ENCODE peak calls at places on chromosomes 4 and X, in four cellular contexts. K, Y, F and N are unnamed samples.

GRCh38 chrX:120749141-120749846 is 119.4 kb upstream of the C1GALT1C1 start:
- DNase-seq in K (no peak), Y (no peak), F (no peak), N (no peak)

GRCh38 chr4:81564025-81564424 is 92.3 kb upstream of the RASGEF1B start:
- DNase-seq in K (no peak), Y (no peak), F (no peak), N (no peak)

GRCh38 chr4:6925357-6925836 is 15.8 kb downstream of the TBC1D14 start:
- DNase-seq in K (no peak), Y (no peak), F (no peak), N (no peak)

GRCh38 chrX:65407157-65407626 is 127.4 kb downstream of the LAS1L start:
- DNase-seq in K (no peak), Y (no peak), F (no peak), N (no peak)

GRCh38 chrX:37910186-37910585 is 62.8 kb upstream of the DYNLT3 start:
- DNase-seq in K (no peak), Y (no peak), F (no peak), N (no peak)

GRCh38 chr4:170476351-170476750 is 386.6 kb upstream of the AADAT start:
- DNase-seq in K (no peak), Y (no peak), F (peak), N (no peak)

GRCh38 chr4:148110169-148110568 is 332.0 kb downstream of the NR3C2 start:
- DNase-seq in K (no peak), Y (no peak), F (no peak), N (no peak)

GRCh38 chr4:78650106-78651021 is 98.8 kb downstream of the ANXA3 start:
- DNase-seq in K (peak), Y (no peak), F (peak), N (no peak)

GRCh38 chr4:118811832-118812231 is 24.1 kb downstream of the SEC24D start:
- DNase-seq in K (no peak), Y (no peak), F (no peak), N (no peak)

GRCh38 chr4:177194906-177195305 is 114.8 kb upstream of the NEIL3 start:
- DNase-seq in K (no peak), Y (no peak), F (no peak), N (no peak)

GRCh38 chr4:38488891-38489861 is 174.8 kb upstream of the KLF3 start:
- DNase-seq in K (no peak), Y (no peak), F (peak), N (peak)

GRCh38 chrX:5113128-5113527 is 1115.5 kb downstream of the NLGN4X start:
- DNase-seq in K (peak), Y (no peak), F (peak), N (peak)

GRCh38 chrX:153634236-153634635 is 12.8 kb upstream of the DUSP9 start:
- DNase-seq in K (no peak), Y (no peak), F (no peak), N (no peak)

GRCh38 chr4:36165256-36166005 is 78.9 kb downstream of the ARAP2 start:
- DNase-seq in K (peak), Y (no peak), F (peak), N (peak)

GRCh38 chr4:154491341-154491679 is 289 bp downstream of the DCHS2 start:
- DNase-seq in K (peak), Y (no peak), F (peak), N (no peak)

GRCh38 chr4:183722738-183723560 is 63.9 kb downstream of the TRAPPC11 start:
- DNase-seq in K (peak), Y (no peak), F (peak), N (no peak)

DNA sequence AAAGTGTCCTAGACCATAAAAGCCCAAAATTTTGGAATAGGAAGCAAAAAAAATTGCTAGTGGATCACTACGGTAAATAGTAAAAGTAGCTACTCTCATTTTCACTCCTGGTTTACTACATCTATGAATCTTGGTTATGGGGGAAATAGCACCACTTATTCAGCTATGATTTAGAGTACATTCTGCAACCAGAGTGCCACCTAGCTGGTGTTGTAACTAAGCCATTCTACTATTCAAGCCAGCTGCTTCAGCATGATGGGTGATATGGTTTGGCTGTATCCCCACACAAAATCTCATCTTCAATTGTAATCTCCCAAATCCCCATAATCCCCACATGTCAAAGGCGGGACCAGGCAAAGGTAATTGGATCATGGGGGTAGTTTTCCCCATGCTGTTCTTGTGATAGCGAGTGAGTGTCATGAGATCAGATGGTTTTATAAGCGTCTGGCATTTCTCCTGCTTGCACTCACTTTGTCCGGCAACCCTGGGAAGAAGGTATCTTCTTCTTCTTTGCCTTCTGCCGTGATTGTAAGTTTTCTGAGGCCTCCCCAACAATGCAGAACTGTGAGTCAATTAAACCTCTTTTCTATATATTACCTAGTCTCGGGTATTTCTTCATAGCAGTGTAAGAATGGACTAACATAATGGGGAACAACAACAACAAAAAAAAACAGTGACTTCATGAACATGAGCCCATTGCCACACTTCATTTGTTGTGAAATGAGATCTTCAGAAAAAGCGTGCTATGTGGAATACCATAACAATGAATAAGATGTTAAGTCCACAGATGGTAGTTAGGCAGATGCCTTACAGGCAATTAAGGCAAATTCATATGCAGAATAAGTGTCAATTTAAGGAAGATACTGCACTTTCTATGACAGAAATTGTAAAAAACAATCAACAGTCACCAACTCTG is 280.1 kb downstream of the PABPC4L start:
- DNase-seq in K (no peak), Y (no peak), F (peak), N (no peak)
- TF ChIP-seq CTCF in K (no peak), Y (peak), F (peak), N (peak)

GRCh38 chrX:68834371-68835103 is 5.7 kb downstream of the EFNB1 start:
- DNase-seq in K (no peak), Y (no peak), F (no peak), N (no peak)
- H3K4me3 ChIP-seq in K (no peak), Y (no peak), F (no peak), N (no peak)

DNA sequence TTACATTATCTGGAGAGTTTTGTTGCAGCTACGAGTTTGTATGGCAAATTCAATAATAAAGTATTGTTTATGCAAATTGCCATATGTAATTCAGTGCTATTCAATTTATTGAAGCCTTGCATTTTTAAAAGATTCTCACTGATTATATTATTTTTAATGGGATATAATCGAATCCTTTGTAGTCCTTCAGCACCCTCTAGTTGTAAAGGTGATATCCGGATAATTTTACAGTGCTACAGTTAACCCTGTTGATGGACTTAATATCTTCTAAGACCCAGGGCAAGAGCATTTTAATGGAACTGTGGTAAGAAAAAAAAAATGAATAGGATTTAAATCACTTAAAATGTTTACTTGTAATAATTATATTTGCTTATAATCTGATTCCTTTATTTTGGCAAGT is 48.5 kb upstream of the GRIA2 start:
- DNase-seq in K (peak), Y (peak), F (peak), N (no peak)
- TF ChIP-seq CTCF in K (no peak), Y (no peak), F (peak), N (peak)

GRCh38 chrX:49901068-49901467 is 21.3 kb upstream of the CLCN5 start:
- DNase-seq in K (no peak), Y (no peak), F (no peak), N (no peak)
- H3K4me3 ChIP-seq in K (no peak), Y (no peak), F (no peak), N (no peak)

DNA sequence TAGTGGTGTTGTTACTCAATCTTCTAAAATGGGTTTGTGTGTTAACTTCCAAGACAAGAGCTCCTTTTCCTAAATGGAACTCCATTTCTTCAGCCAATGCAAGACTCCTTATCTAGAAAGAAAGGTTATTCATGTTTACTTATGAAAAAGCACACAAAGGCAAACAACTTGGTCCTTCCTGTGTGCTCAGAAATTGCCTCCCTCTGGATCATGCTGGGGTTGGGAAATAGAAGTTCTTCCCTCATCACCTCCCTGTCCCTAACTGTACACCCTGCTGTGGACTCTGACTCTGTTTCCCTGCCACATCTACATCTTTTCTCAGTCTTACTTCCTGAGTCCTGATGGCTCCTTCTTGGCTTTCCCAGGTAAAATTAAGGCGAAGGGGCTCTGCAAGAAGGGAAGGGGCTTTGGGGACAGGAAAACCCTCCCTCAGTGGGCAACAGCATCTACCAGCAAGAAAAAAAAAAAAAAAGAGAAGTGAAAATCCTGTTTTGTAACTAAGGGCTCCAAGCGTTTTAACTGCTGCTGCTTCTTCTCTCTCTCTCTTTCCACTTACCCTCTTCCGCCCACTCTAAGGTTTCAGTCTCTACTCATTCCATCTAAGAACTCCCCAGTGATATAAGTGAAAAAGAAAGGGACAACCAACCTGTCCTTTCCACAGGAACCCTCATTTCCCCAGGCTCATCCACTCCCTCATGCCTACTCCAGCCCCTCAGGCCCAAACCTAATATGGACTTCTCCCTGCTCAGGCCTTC is 19.9 kb upstream of the TASL start:
- DNase-seq in K (no peak), Y (no peak), F (no peak), N (no peak)
- TF ChIP-seq CTCF in K (no peak), Y (no peak), F (no peak), N (no peak)

DNA sequence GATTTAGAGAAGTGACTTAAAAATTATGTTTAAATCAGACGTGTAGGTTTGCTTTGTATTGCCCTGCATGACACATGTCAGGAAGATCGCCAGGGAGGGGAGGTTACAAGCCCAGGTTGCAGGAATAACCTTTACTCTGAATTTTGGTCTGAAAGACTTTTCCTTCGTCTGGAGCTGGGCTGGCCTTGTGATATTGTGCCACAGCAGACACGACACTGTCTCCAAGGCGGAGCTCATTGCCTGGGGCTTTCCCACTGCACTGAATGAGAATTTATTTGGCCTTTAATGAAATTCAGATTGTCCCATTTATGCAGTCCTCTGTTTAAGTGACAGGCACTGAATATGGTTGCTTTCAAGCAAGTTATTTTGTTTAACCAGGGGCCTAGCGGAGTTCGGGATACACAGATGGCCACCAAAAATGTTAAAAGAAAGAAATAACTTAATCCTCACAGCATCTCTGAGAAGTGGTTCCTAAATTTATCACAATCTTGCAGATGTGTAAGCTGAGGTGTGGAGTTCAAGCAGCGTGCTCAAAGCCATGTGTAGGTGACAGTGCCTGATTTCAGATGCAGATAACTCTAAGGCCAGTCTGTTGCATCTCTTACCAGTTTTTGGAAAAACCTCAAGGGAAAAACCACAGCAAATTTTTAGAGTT is 45.2 kb downstream of the RHOH start:
- DNase-seq in K (no peak), Y (no peak), F (no peak), N (no peak)
- H3K4me3 ChIP-seq in K (no peak), Y (no peak), F (no peak), N (no peak)